ENCODE peak calls at places on chromosomes 12 and 14, in six cellular contexts. J is ovary, G is DMS53, X is nephron progenitor cell, T is pons, P is frontal cortex. D is an unnamed sample.
A peak's percentile ranks its signal among the peaks of the same experiment; 100 is the strongest.

GRCh38 chr12:63066782-63067181 is 84.2 kb downstream of the AVPR1A start:
- DNase-seq in J (no peak), G (peak; percentile 72), X (peak; percentile 9), T (no peak), P (no peak), D (no peak)

GRCh38 chr12:46944104-46944503 is 118.3 kb upstream of the SLC38A4 start:
- DNase-seq in J (no peak), G (peak; percentile 72), X (no peak), T (peak; percentile 15), P (no peak), D (no peak)

GRCh38 chr12:120223458-120224303 is 22.8 kb upstream of the RPLP0 start:
- DNase-seq in J (no peak), G (no peak), X (no peak), T (no peak), P (no peak), D (no peak)

GRCh38 chr12:112752298-112752697 is 39.2 kb upstream of the RPH3A start:
- DNase-seq in J (no peak), G (no peak), X (no peak), T (no peak), P (no peak), D (no peak)

GRCh38 chr12:48482198-48482597 is at the start of gene C12orf54:
- DNase-seq in J (no peak), G (no peak), X (no peak), T (no peak), P (no peak), D (no peak)

GRCh38 chr12:66467932-66468331 is 165.6 kb downstream of the HELB start:
- DNase-seq in J (no peak), G (peak; percentile 12), X (no peak), T (no peak), P (no peak), D (no peak)

GRCh38 chr14:91413547-91414474 is 3.8 kb downstream of the CCDC88C start:
- DNase-seq in J (no peak), G (peak; percentile 95), X (no peak), T (no peak), P (no peak), D (no peak)

GRCh38 chr12:111398530-111398929 is 7.2 kb upstream of the SH2B3 start:
- DNase-seq in J (no peak), G (no peak), X (no peak), T (peak; percentile 56), P (no peak), D (peak; percentile 54)

GRCh38 chr12:109951751-109952150 is 44.4 kb downstream of the GIT2 start:
- DNase-seq in J (peak; percentile 42), G (peak; percentile 73), X (no peak), T (no peak), P (peak; percentile 31), D (no peak)

GRCh38 chr12:40141996-40142395 is 36.1 kb upstream of the SLC2A13 start:
- DNase-seq in J (no peak), G (no peak), X (no peak), T (no peak), P (no peak), D (no peak)

GRCh38 chr14:74804219-74804825 is 41.2 kb downstream of the YLPM1 start:
- DNase-seq in J (peak; percentile 37), G (peak; percentile 56), X (no peak), T (peak; percentile 59), P (no peak), D (peak; percentile 49)

GRCh38 chr12:130053641-130054040 is 108.6 kb upstream of the FZD10 start:
- DNase-seq in J (no peak), G (peak; percentile 82), X (no peak), T (peak; percentile 14), P (no peak), D (peak; percentile 32)

GRCh38 chr12:104132351-104132956 is 5.6 kb downstream of the NFYB start:
- DNase-seq in J (no peak), G (peak; percentile 55), X (no peak), T (peak; percentile 68), P (no peak), D (peak; percentile 35)

GRCh38 chr14:88818018-88818417 is 6.4 kb upstream of the TTC8 start:
- DNase-seq in J (no peak), G (no peak), X (no peak), T (no peak), P (no peak), D (no peak)

GRCh38 chr14:44880791-44881190 is 81.0 kb downstream of the KLHL28 start:
- DNase-seq in J (no peak), G (no peak), X (no peak), T (no peak), P (no peak), D (no peak)

GRCh38 chr14:68619805-68620574 is 172.9 kb downstream of the ZFP36L1 start:
- DNase-seq in J (peak; percentile 17), G (no peak), X (no peak), T (no peak), P (no peak), D (no peak)

GRCh38 chr12:68367903-68368302 is 35.7 kb upstream of the MDM1 start:
- DNase-seq in J (no peak), G (peak; percentile 47), X (no peak), T (no peak), P (no peak), D (no peak)

GRCh38 chr14:24845851-24846250 is 204.1 kb downstream of the STXBP6 start:
- DNase-seq in J (no peak), G (no peak), X (no peak), T (peak; percentile 59), P (no peak), D (no peak)

GRCh38 chr12:51428256-51428655 is 3.6 kb downstream of the SLC4A8 start:
- DNase-seq in J (no peak), G (no peak), X (no peak), T (no peak), P (no peak), D (no peak)

GRCh38 chr14:74609721-74610120 is 2.3 kb downstream of the LTBP2 start:
- DNase-seq in J (no peak), G (peak; percentile 45), X (no peak), T (no peak), P (no peak), D (no peak)

GRCh38 chr14:106843951-106844483 is 1317.6 kb downstream of the TMEM121 start:
- DNase-seq in J (peak; percentile 51), G (peak; percentile 83), X (no peak), T (peak; percentile 3), P (no peak), D (peak; percentile 12)

GRCh38 chr12:42507589-42507988 is 82.0 kb downstream of the PRICKLE1 start:
- DNase-seq in J (no peak), G (no peak), X (no peak), T (no peak), P (no peak), D (no peak)

GRCh38 chr14:64787619-64788018 is 83.4 kb downstream of the PLEKHG3 start:
- DNase-seq in J (no peak), G (no peak), X (no peak), T (no peak), P (no peak), D (no peak)

GRCh38 chr12:50185496-50185895 is 18.3 kb upstream of the CERS5 start:
- DNase-seq in J (no peak), G (no peak), X (no peak), T (no peak), P (no peak), D (no peak)

GRCh38 chr14:35339761-35340406 is 47.7 kb downstream of the PSMA6 start:
- DNase-seq in J (peak; percentile 41), G (no peak), X (no peak), T (peak; percentile 53), P (no peak), D (peak; percentile 63)

GRCh38 chr14:96502621-96503251 is 554 bp downstream of the PAPOLA start:
- DNase-seq in J (no peak), G (peak; percentile 56), X (peak; percentile 57), T (peak; percentile 49), P (peak; percentile 55), D (peak; percentile 65)

GRCh38 chr12:52019123-52019770 is 12.5 kb downstream of the TAMALIN start:
- DNase-seq in J (no peak), G (peak; percentile 83), X (no peak), T (no peak), P (no peak), D (peak; percentile 55)

GRCh38 chr14:82667501-82667900 is 1133.8 kb upstream of the SEL1L start:
- DNase-seq in J (no peak), G (no peak), X (no peak), T (no peak), P (no peak), D (no peak)

GRCh38 chr14:69941768-69942742 is 62.8 kb downstream of the SMOC1 start:
- DNase-seq in J (no peak), G (peak; percentile 38), X (no peak), T (no peak), P (no peak), D (no peak)

GRCh38 chr12:106974525-106974924 is 12.4 kb downstream of the MTERF2 start:
- DNase-seq in J (no peak), G (peak; percentile 97), X (no peak), T (no peak), P (no peak), D (no peak)

GRCh38 chr12:3977621-3978020 is 104.4 kb upstream of the PARP11 start:
- DNase-seq in J (no peak), G (no peak), X (no peak), T (no peak), P (no peak), D (no peak)

GRCh38 chr12:85029456-85029855 is 6.6 kb downstream of the TSPAN19 start:
- DNase-seq in J (no peak), G (peak; percentile 73), X (no peak), T (peak; percentile 63), P (peak; percentile 3), D (no peak)

GRCh38 chr14:94101748-94102147 is 8.8 kb upstream of the IFI27 start:
- DNase-seq in J (no peak), G (no peak), X (no peak), T (no peak), P (no peak), D (no peak)

GRCh38 chr14:63616015-63616414 is 25.7 kb downstream of the WDR89 start:
- DNase-seq in J (no peak), G (no peak), X (no peak), T (no peak), P (no peak), D (no peak)

GRCh38 chr12:4138051-4138450 is 135.5 kb upstream of the CCND2 start:
- DNase-seq in J (no peak), G (no peak), X (no peak), T (no peak), P (no peak), D (no peak)